ENCODE peak calls at places on chromosomes 13 and 19, in ten cellular contexts. Z is effector memory CD4-positive, alpha-beta T cell; A is astrocyte; L is CD8-positive, alpha-beta memory T cell; W is fibroblast of lung; Q is GM23248; R is heart left ventricle; E is colonic mucosa; B is sigmoid colon; J is neural progenitor cell. V is an unnamed sample. For H3K4me1, the result is how much of the 10 kb centered on the place peaks cover.

GRCh38 chr13:112859128-112859816 is 109.7 kb upstream of the MCF2L start:
- DNase-seq in Z (no peak), A (no peak), L (no peak), W (no peak), Q (no peak), R (no peak), E (no peak), B (peak), J (no peak), V (no peak)

GRCh38 chr19:55304279-55304978 is 20.6 kb downstream of the BRSK1 start:
- DNase-seq in Z (no peak), A (no peak), L (no peak), W (peak), Q (peak), R (no peak), E (no peak), B (no peak), J (peak), V (no peak)

GRCh38 chr13:112067121-112067741 is at the start of gene SOX1:
- DNase-seq in Z (no peak), A (no peak), L (no peak), W (peak), Q (no peak), R (no peak), E (no peak), B (no peak), J (peak), V (no peak)

GRCh38 chr13:50898338-50898737 is 11.3 kb upstream of the RNASEH2B start:
- DNase-seq in Z (no peak), A (no peak), L (no peak), W (no peak), Q (no peak), R (no peak), E (no peak), B (no peak), J (no peak), V (no peak)

GRCh38 chr13:31054632-31055031 is 107.1 kb downstream of the HSPH1 start:
- DNase-seq in Z (no peak), A (no peak), L (no peak), W (no peak), Q (no peak), R (no peak), E (no peak), B (no peak), J (no peak), V (no peak)

GRCh38 chr13:50401721-50402510 is 386.7 kb downstream of the KCNRG start:
- DNase-seq in Z (no peak), A (peak), L (no peak), W (peak), Q (peak), R (no peak), E (no peak), B (no peak), J (no peak), V (no peak)

GRCh38 chr13:53821632-53822031 is 793.0 kb downstream of the OLFM4 start:
- DNase-seq in Z (no peak), A (no peak), L (no peak), W (no peak), Q (no peak), R (no peak), E (no peak), B (peak), J (no peak), V (no peak)

GRCh38 chr19:18419195-18419698 is at the start of gene SSBP4:
- DNase-seq in Z (peak), A (peak), L (peak), W (peak), Q (peak), R (peak), E (peak), B (no peak), J (peak), V (peak)

GRCh38 chr19:32238076-32238475 is 107.3 kb upstream of the ZNF507 start:
- DNase-seq in Z (no peak), A (no peak), L (no peak), W (no peak), Q (no peak), R (no peak), E (no peak), B (no peak), J (no peak), V (no peak)

GRCh38 chr13:28716511-28716910 is 2.3 kb downstream of the SLC46A3 start:
- DNase-seq in Z (no peak), A (peak), L (no peak), W (peak), Q (peak), R (peak), E (peak), B (peak), J (no peak), V (peak)

GRCh38 chr13:41310963-41311606 is at the start of gene NAA16:
- DNase-seq in Z (peak), A (peak), L (peak), W (peak), Q (peak), R (peak), E (peak), B (peak), J (peak), V (peak)

GRCh38 chr19:44653977-44654784 is 10.5 kb downstream of the PVR start:
- DNase-seq in Z (peak), A (peak), L (peak), W (peak), Q (peak), R (peak), E (peak), B (peak), J (peak), V (peak)

GRCh38 chr19:55460670-55461258 is 678 bp downstream of the ISOC2 start:
- DNase-seq in Z (no peak), A (peak), L (peak), W (peak), Q (peak), R (peak), E (peak), B (peak), J (peak), V (peak)

DNA sequence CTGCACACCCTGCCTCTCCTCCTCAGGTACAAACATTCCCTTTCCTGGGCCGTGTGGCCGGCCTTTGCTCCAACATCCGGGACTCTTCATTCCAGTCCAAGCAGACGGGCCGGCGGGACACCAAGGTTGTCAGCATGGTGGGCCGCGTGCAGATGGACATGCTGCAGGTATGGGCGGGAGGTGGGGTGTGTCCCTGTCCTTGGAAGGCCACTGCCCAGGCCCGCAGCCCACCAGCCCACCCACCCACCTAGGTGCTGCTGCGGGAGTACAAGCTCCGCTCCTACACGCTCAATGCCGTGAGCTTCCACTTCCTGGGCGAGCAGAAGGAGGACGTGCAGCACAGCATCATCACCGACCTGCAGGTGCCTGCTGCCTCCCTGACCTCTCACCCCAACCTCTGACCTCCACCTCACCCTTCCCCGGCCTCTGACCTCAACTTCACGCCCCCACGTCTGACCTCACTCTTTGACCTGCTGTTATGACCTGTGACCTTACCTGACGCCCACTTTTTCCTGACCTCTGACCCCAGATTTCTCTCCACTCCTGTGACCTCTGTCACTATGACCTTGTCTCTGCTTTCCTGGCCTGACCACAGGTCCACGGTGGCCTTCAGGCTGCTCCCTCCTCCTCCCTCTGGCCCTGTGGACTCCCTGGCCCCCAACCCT is 12.4 kb upstream of the SPIB start:
- DNase-seq in Z (no peak), A (no peak), L (no peak), W (no peak), Q (no peak), R (no peak), E (no peak), B (no peak), J (no peak), V (no peak)
- H3K4me1 ChIP-seq in Z (under half), A (under half), L (under half), W (under half), Q (under half), R (under half), E (under half), B (under half), J (under half), V (under half)

GRCh38 chr19:33845498-33845897 is 48.8 kb downstream of the KCTD15 start:
- DNase-seq in Z (no peak), A (no peak), L (no peak), W (no peak), Q (no peak), R (no peak), E (no peak), B (no peak), J (no peak), V (no peak)

DNA sequence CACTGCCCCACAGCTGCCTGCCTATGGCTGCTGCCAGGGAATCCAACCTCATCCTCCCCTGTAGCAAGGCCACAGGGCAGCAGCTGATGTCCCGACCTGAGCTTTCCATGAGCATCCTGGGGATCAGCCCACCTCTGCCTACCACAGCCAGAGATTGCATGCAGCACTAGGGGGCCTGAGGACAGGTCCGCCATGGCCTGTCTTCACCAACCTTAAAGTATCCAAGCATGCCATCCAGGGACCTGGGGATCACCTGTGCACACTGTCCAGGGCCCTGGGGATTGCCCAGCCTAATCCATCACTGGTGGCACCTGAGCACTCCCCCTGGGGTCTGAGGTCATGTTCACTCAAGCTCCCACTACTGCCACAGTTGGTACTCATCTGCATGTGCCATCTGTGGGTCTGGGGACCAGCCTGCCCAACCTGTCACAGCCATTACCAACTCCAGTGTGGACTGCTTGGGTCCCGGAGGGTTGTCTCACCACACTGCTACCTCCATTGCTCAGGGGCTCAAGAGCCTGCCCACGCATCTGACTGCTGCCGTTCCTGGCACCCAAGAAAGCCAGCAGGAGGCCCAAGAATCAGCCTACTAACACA is 53.0 kb downstream of the KCTD15 start:
- DNase-seq in Z (no peak), A (no peak), L (no peak), W (no peak), Q (no peak), R (no peak), E (no peak), B (no peak), J (no peak), V (no peak)
- H3K4me1 ChIP-seq in Z (under half), A (under half), L (under half), W (under half), Q (under half), R (under half), E (under half), B (under half), J (under half), V (under half)

GRCh38 chr19:1836458-1837221 is 11.6 kb downstream of the REXO1 start:
- DNase-seq in Z (no peak), A (no peak), L (no peak), W (no peak), Q (no peak), R (no peak), E (no peak), B (no peak), J (no peak), V (no peak)
- H3K4me1 ChIP-seq in Z (under half), A (under half), L (under half), W (under half), Q (under half), R (under half), E (under half), B (under half), J (under half), V (half or more)

GRCh38 chr19:46744005-46744691 is 1.7 kb upstream of the FKRP start:
- DNase-seq in Z (no peak), A (no peak), L (no peak), W (no peak), Q (peak), R (no peak), E (no peak), B (no peak), J (no peak), V (no peak)
- H3K4me1 ChIP-seq in Z (under half), A (under half), L (under half), W (under half), Q (under half), R (under half), E (under half), B (under half), J (under half), V (half or more)

GRCh38 chr19:38046254-38047047 is 139.4 kb downstream of the SIPA1L3 start:
- DNase-seq in Z (no peak), A (no peak), L (no peak), W (no peak), Q (no peak), R (no peak), E (peak), B (no peak), J (no peak), V (no peak)

GRCh38 chr19:38047048-38047435 is 140.0 kb downstream of the SIPA1L3 start:
- DNase-seq in Z (no peak), A (no peak), L (no peak), W (no peak), Q (no peak), R (no peak), E (no peak), B (no peak), J (no peak), V (no peak)

GRCh38 chr19:38045554-38046253 is 138.7 kb downstream of the SIPA1L3 start:
- DNase-seq in Z (no peak), A (no peak), L (no peak), W (no peak), Q (no peak), R (no peak), E (no peak), B (no peak), J (no peak), V (no peak)

GRCh38 chr19:38049105-38049649 is 142.2 kb downstream of the SIPA1L3 start:
- DNase-seq in Z (peak), A (no peak), L (peak), W (no peak), Q (no peak), R (no peak), E (no peak), B (no peak), J (no peak), V (no peak)

GRCh38 chr19:38047641-38048040 is 140.6 kb downstream of the SIPA1L3 start:
- DNase-seq in Z (no peak), A (no peak), L (no peak), W (no peak), Q (no peak), R (no peak), E (no peak), B (no peak), J (peak), V (no peak)
- H3K4me1 ChIP-seq in Z (under half), A (under half), L (under half), W (under half), Q (under half), R (under half), E (under half), B (under half), J (under half), V (under half)

DNA sequence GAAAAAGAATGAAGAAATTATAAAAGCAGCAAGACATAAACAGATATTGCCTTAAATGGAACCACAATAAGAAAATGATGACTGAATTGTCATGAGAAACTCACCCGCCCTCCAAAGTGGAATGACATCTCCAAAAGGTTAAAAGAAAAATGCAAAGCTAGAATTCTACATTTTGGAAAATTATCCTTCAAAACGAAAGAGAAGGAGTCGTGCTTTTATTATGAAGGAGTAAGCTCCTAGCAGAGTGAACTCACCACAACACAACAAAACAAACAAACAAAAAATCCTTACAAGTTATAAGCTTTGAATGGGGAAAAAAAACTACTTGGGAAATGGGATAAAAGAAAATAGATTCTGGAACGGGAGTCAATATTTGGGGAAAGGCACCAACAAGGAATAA is 6.7 kb downstream of the SIGLEC14 start:
- DNase-seq in Z (no peak), A (no peak), L (no peak), W (no peak), Q (no peak), R (no peak), E (no peak), B (no peak), J (no peak), V (no peak)
- H3K4me1 ChIP-seq in Z (under half), A (under half), L (under half), W (under half), Q (under half), R (under half), E (under half), B (under half), J (under half), V (under half)

GRCh38 chr19:13034636-13035035 is 39.4 kb downstream of the NFIX start:
- DNase-seq in Z (no peak), A (no peak), L (no peak), W (no peak), Q (peak), R (no peak), E (no peak), B (no peak), J (no peak), V (no peak)
- H3K4me1 ChIP-seq in Z (under half), A (half or more), L (under half), W (under half), Q (half or more), R (half or more), E (under half), B (under half), J (under half), V (half or more)

GRCh38 chr19:15285896-15286591 is 46.3 kb downstream of the BRD4 start:
- DNase-seq in Z (no peak), A (no peak), L (no peak), W (no peak), Q (no peak), R (no peak), E (no peak), B (no peak), J (peak), V (no peak)
- H3K4me1 ChIP-seq in Z (half or more), A (under half), L (half or more), W (under half), Q (half or more), R (half or more), E (under half), B (under half), J (half or more), V (half or more)

GRCh38 chr19:43638991-43639494 is 607 bp downstream of the CADM4 start:
- DNase-seq in Z (no peak), A (no peak), L (no peak), W (no peak), Q (no peak), R (no peak), E (no peak), B (no peak), J (no peak), V (no peak)
- H3K4me1 ChIP-seq in Z (under half), A (under half), L (under half), W (under half), Q (under half), R (under half), E (under half), B (under half), J (under half), V (under half)